ENCODE peak calls at places on chromosome 13, in seven cellular contexts. J is GM23248, Y is cardiac fibroblast, F is ELR, Z is bronchial epithelial cell, D is adrenal gland, T is activated gamma-delta T cell. K is an unnamed sample.

GRCh38 chr13:93460005-93460404 is 233.4 kb downstream of the GPC6 start:
- DNase-seq in J (no peak), Y (no peak), F (no peak), Z (no peak), D (no peak), T (no peak), K (no peak)

GRCh38 chr13:95492044-95492801 is 60.3 kb upstream of the CLDN10 start:
- DNase-seq in J (no peak), Y (no peak), F (no peak), Z (peak), D (no peak), T (no peak), K (no peak)

GRCh38 chr13:112790735-112791641 is 101.2 kb downstream of the ATP11A start:
- DNase-seq in J (peak), Y (peak), F (no peak), Z (peak), D (no peak), T (no peak), K (no peak)

GRCh38 chr13:98301721-98302120 is 124.7 kb upstream of the RNF113B start:
- DNase-seq in J (peak), Y (no peak), F (no peak), Z (no peak), D (no peak), T (no peak), K (no peak)

GRCh38 chr13:93559718-93560117 is 333.1 kb downstream of the GPC6 start:
- DNase-seq in J (peak), Y (peak), F (peak), Z (peak), D (no peak), T (no peak), K (peak)

GRCh38 chr13:97249093-97249787 is 27.1 kb downstream of the MBNL2 start:
- DNase-seq in J (no peak), Y (peak), F (no peak), Z (no peak), D (no peak), T (no peak), K (no peak)

GRCh38 chr13:109271061-109271460 is 515.3 kb downstream of the IRS2 start:
- DNase-seq in J (no peak), Y (no peak), F (no peak), Z (no peak), D (no peak), T (no peak), K (no peak)

GRCh38 chr13:27792393-27793218 is at the start of gene GSX1:
- DNase-seq in J (peak), Y (peak), F (peak), Z (peak), D (peak), T (peak), K (peak)

GRCh38 chr13:93226623-93227279 is at the start of gene GPC6:
- DNase-seq in J (peak), Y (peak), F (peak), Z (peak), D (no peak), T (no peak), K (peak)

GRCh38 chr13:75635621-75636338 is at the start of gene LMO7:
- DNase-seq in J (peak), Y (peak), F (peak), Z (no peak), D (peak), T (peak), K (peak)

GRCh38 chr13:103873725-103874124 is 807.5 kb upstream of the SLC10A2 start:
- DNase-seq in J (no peak), Y (no peak), F (no peak), Z (no peak), D (no peak), T (no peak), K (no peak)

GRCh38 chr13:114080739-114081561 is 51.5 kb downstream of the RASA3 start:
- DNase-seq in J (no peak), Y (no peak), F (no peak), Z (no peak), D (peak), T (no peak), K (no peak)

GRCh38 chr13:89925107-89925506 is 1422.4 kb upstream of the MIR17HG start:
- DNase-seq in J (peak), Y (peak), F (peak), Z (peak), D (no peak), T (no peak), K (peak)

GRCh38 chr13:108322206-108322824 is 52.8 kb downstream of the TNFSF13B start:
- DNase-seq in J (peak), Y (peak), F (peak), Z (peak), D (no peak), T (no peak), K (peak)

GRCh38 chr13:76489299-76489698 is 396.9 kb downstream of the KCTD12 start:
- DNase-seq in J (no peak), Y (no peak), F (no peak), Z (no peak), D (no peak), T (no peak), K (no peak)

GRCh38 chr13:21537105-21537504 is 66.9 kb downstream of the MICU2 start:
- DNase-seq in J (peak), Y (peak), F (peak), Z (peak), D (no peak), T (no peak), K (no peak)

GRCh38 chr13:42071667-42072419 is 23.4 kb downstream of the DGKH start:
- DNase-seq in J (no peak), Y (peak), F (no peak), Z (no peak), D (no peak), T (no peak), K (no peak)

GRCh38 chr13:113736258-113736731 is 22.7 kb upstream of the TMEM255B start:
- DNase-seq in J (no peak), Y (no peak), F (no peak), Z (no peak), D (no peak), T (no peak), K (no peak)

GRCh38 chr13:57632276-57633140 is 964 bp downstream of the PCDH17 start:
- DNase-seq in J (no peak), Y (peak), F (no peak), Z (no peak), D (peak), T (no peak), K (no peak)

GRCh38 chr13:23339225-23339624 is 94.3 kb downstream of the SACS start:
- DNase-seq in J (no peak), Y (no peak), F (no peak), Z (no peak), D (no peak), T (no peak), K (no peak)

GRCh38 chr13:98446234-98446621 is 130.7 kb downstream of the STK24 start:
- DNase-seq in J (no peak), Y (no peak), F (no peak), Z (no peak), D (no peak), T (no peak), K (no peak)

GRCh38 chr13:49053215-49053614 is 77.5 kb downstream of the FNDC3A start:
- DNase-seq in J (no peak), Y (no peak), F (peak), Z (peak), D (no peak), T (no peak), K (no peak)

GRCh38 chr13:29868581-29868980 is 18.2 kb upstream of the UBL3 start:
- DNase-seq in J (no peak), Y (no peak), F (no peak), Z (no peak), D (no peak), T (no peak), K (no peak)

GRCh38 chr13:97211357-97211756 is 10.8 kb upstream of the MBNL2 start:
- DNase-seq in J (no peak), Y (no peak), F (peak), Z (no peak), D (no peak), T (no peak), K (peak)

GRCh38 chr13:45932611-45933182 is 81.1 kb upstream of the SIAH3 start:
- DNase-seq in J (no peak), Y (no peak), F (no peak), Z (no peak), D (no peak), T (no peak), K (no peak)

GRCh38 chr13:49367640-49368431 is 76.0 kb downstream of the CAB39L start:
- DNase-seq in J (peak), Y (peak), F (no peak), Z (no peak), D (no peak), T (no peak), K (no peak)

GRCh38 chr13:23020246-23020843 is 160.4 kb upstream of the SGCG start:
- DNase-seq in J (peak), Y (peak), F (peak), Z (peak), D (peak), T (no peak), K (peak)

GRCh38 chr13:114111577-114111976 is 20.8 kb downstream of the RASA3 start:
- DNase-seq in J (peak), Y (peak), F (peak), Z (no peak), D (no peak), T (no peak), K (peak)